ENCODE peak calls at places on chromosomes 7 and 10, in four cellular contexts. S is stimulated activated CD4-positive, alpha-beta T cell treated with anti-CD3 and anti-CD28 coated beads, TNF-alpha, amount 100 ng/mL, for 1 hour; L is hepatocyte; Q is effector memory CD8-positive, alpha-beta T cell. Z is an unnamed sample.

GRCh38 chr7:127207806-127208205 is 44.9 kb downstream of the GRM8 start:
- DNase-seq in S (no peak), L (no peak), Q (no peak), Z (no peak)

GRCh38 chr7:45177801-45178200 is 20.2 kb downstream of the RAMP3 start:
- DNase-seq in Q (no peak), L (no peak), S (no peak), Z (no peak)

GRCh38 chr7:34759477-34760125 is 101.6 kb downstream of the NPSR1 start:
- DNase-seq in S (no peak), L (peak), Q (no peak), Z (no peak)

GRCh38 chr10:11302181-11302580 is 284.5 kb downstream of the CELF2 start:
- DNase-seq in S (no peak), L (no peak), Q (no peak), Z (no peak)

GRCh38 chr7:133364959-133365680 is 112.2 kb downstream of the EXOC4 start:
- DNase-seq in Q (no peak), S (no peak), L (no peak), Z (no peak)

GRCh38 chr7:34916267-34916666 is 121.0 kb downstream of the DPY19L1 start:
- DNase-seq in Q (no peak), S (no peak), L (no peak), Z (no peak)

GRCh38 chr7:146655928-146656797 is 539.6 kb downstream of the CNTNAP2 start:
- DNase-seq in Q (no peak), L (peak), S (no peak), Z (no peak)

GRCh38 chr10:124697443-124697836 is 46.7 kb downstream of the FAM53B start:
- DNase-seq in S (no peak), L (no peak), Q (no peak), Z (no peak)

GRCh38 chr10:12389154-12389734 is 39.9 kb downstream of the CAMK1D start:
- DNase-seq in L (no peak), Q (no peak), S (no peak), Z (no peak)

GRCh38 chr7:115910541-115911164 is 119.9 kb downstream of the TFEC start:
- DNase-seq in Q (no peak), L (peak), S (no peak), Z (no peak)

GRCh38 chr7:124752310-124752709 is 13.3 kb downstream of the GPR37 start:
- DNase-seq in S (no peak), Q (no peak), L (no peak), Z (no peak)

GRCh38 chr10:58565256-58565655 is 52.6 kb downstream of the BICC1 start:
- DNase-seq in Q (no peak), L (no peak), S (no peak), Z (no peak)

GRCh38 chr7:155168607-155169006 is 98.5 kb downstream of the HTR5A start:
- DNase-seq in S (no peak), L (no peak), Q (no peak), Z (no peak)

GRCh38 chr7:7742223-7742622 is 23.8 kb upstream of the RPA3 start:
- DNase-seq in Q (no peak), L (no peak), S (no peak), Z (no peak)

GRCh38 chr10:72783290-72783689 is 91.3 kb downstream of the MCU start:
- DNase-seq in S (no peak), L (no peak), Q (no peak), Z (no peak)

GRCh38 chr10:35447693-35448407 is 111.5 kb downstream of the CCNY start:
- DNase-seq in L (no peak), S (no peak), Q (no peak), Z (no peak)

GRCh38 chr7:157438121-157439025 is 101.6 kb downstream of the DNAJB6 start:
- DNase-seq in Q (no peak), L (no peak), S (no peak), Z (no peak)

GRCh38 chr10:69479737-69480412 is 28.6 kb downstream of the TSPAN15 start:
- DNase-seq in Q (no peak), L (no peak), S (no peak), Z (no peak)

GRCh38 chr7:47416454-47417121 is 165.3 kb downstream of the TNS3 start:
- DNase-seq in Q (no peak), S (no peak), L (no peak), Z (no peak)